ENCODE peak calls at places on chromosomes 5 and 9, in seven cellular contexts. C, R, E, N, Q, K and M are unnamed samples.

GRCh38 chr9:14993061-14993800 is 83.0 kb upstream of the FREM1 start:
- DNase-seq in C (peak), N (peak), R (peak), K (no peak), Q (peak), E (peak), M (peak)

GRCh38 chr9:133792721-133793470 is 54.7 kb upstream of the SARDH start:
- DNase-seq in Q (peak), C (peak), N (peak), K (peak), R (peak), E (peak), M (peak)

GRCh38 chr5:61575581-61575980 is 243.5 kb downstream of the ZSWIM6 start:
- DNase-seq in R (no peak), Q (no peak), E (no peak), C (no peak), N (no peak), K (no peak), M (no peak)

GRCh38 chr9:15468113-15468512 is 42.7 kb downstream of the PSIP1 start:
- DNase-seq in Q (no peak), K (no peak), R (no peak), C (no peak), E (no peak), N (no peak), M (no peak)

GRCh38 chr9:117936185-117936758 is 232.1 kb downstream of the TLR4 start:
- DNase-seq in C (peak), K (no peak), N (no peak), Q (no peak), E (no peak), R (no peak), M (no peak)

GRCh38 chr5:137146402-137146889 is 352.7 kb downstream of the SPOCK1 start:
- DNase-seq in C (no peak), N (no peak), K (peak), R (no peak), E (no peak), Q (no peak), M (peak)

GRCh38 chr9:128497824-128498610 is 6.5 kb upstream of the GLE1 start:
- DNase-seq in R (no peak), C (no peak), E (no peak), N (no peak), K (no peak), Q (no peak), M (no peak)

GRCh38 chr9:132622144-132622543 is 39.7 kb downstream of the BARHL1 start:
- DNase-seq in R (peak), Q (peak), K (peak), E (no peak), N (peak), C (no peak), M (no peak)

GRCh38 chr5:130067364-130067763 is 163.1 kb downstream of the CHSY3 start:
- DNase-seq in N (no peak), K (no peak), R (no peak), E (no peak), Q (no peak), C (no peak), M (no peak)

GRCh38 chr5:160926428-160926827 is 74.4 kb upstream of the ATP10B start:
- DNase-seq in E (no peak), R (no peak), C (no peak), N (peak), Q (peak), K (no peak), M (no peak)

GRCh38 chr5:99060306-99061261 is 131.8 kb upstream of the CHD1 start:
- DNase-seq in E (peak), C (peak), K (peak), Q (peak), R (peak), N (peak), M (peak)

GRCh38 chr5:149125386-149125891 is 15.9 kb upstream of the ABLIM3 start:
- DNase-seq in Q (no peak), C (no peak), E (no peak), N (no peak), R (no peak), K (peak), M (no peak)

GRCh38 chr5:74865799-74866652 is at the start of gene FAM169A:
- DNase-seq in K (peak), N (no peak), E (peak), C (peak), R (peak), Q (peak), M (no peak)

GRCh38 chr5:10987291-10987806 is 226.3 kb upstream of the DAP start:
- DNase-seq in Q (no peak), K (no peak), R (no peak), N (no peak), C (no peak), E (no peak), M (no peak)

GRCh38 chr5:96048763-96049162 is 87.1 kb upstream of the ELL2 start:
- DNase-seq in R (no peak), C (no peak), K (no peak), N (no peak), E (no peak), Q (no peak), M (no peak)

GRCh38 chr9:82563094-82563493 is 499.8 kb downstream of the RASEF start:
- DNase-seq in N (no peak), E (no peak), R (no peak), Q (no peak), C (no peak), K (no peak), M (no peak)

GRCh38 chr5:134511796-134512660 is 13.4 kb upstream of the JADE2 start:
- DNase-seq in R (peak), N (peak), E (peak), C (no peak), Q (peak), K (peak), M (no peak)

GRCh38 chr5:84381501-84382362 is 2.9 kb downstream of the EDIL3 start:
- DNase-seq in K (no peak), N (no peak), E (no peak), Q (no peak), R (no peak), C (no peak), M (no peak)

GRCh38 chr5:181170237-181170830 is 22.9 kb downstream of the OR2V2 start:
- DNase-seq in C (peak), R (no peak), N (no peak), E (no peak), Q (no peak), K (no peak), M (no peak)

GRCh38 chr5:88606626-88607025 is 276.4 kb downstream of the MEF2C start:
- DNase-seq in Q (no peak), R (no peak), N (no peak), E (no peak), C (no peak), K (peak), M (no peak)

GRCh38 chr5:116402235-116402634 is 172.4 kb downstream of the SEMA6A start:
- DNase-seq in C (no peak), K (no peak), Q (no peak), R (no peak), N (no peak), E (no peak), M (no peak)

GRCh38 chr5:115349001-115349817 is 52.8 kb upstream of the CCDC112 start:
- DNase-seq in C (no peak), K (peak), R (no peak), Q (no peak), N (no peak), E (no peak), M (no peak)

GRCh38 chr5:90161399-90161798 is 248.2 kb downstream of the CETN3 start:
- DNase-seq in K (peak), N (peak), C (peak), R (peak), E (peak), Q (peak), M (no peak)

GRCh38 chr5:180636403-180637075 is 12.9 kb downstream of the FLT4 start:
- DNase-seq in N (peak), Q (peak), E (no peak), C (no peak), K (no peak), R (no peak), M (no peak)

GRCh38 chr9:16202913-16203734 is 650.3 kb downstream of the CCDC171 start:
- DNase-seq in C (no peak), R (no peak), N (no peak), E (no peak), Q (no peak), K (peak), M (no peak)

GRCh38 chr5:168140256-168140655 is 151.2 kb upstream of the WWC1 start:
- DNase-seq in N (no peak), K (no peak), C (no peak), E (no peak), Q (no peak), R (no peak), M (no peak)

GRCh38 chr9:78606011-78606410 is 309.1 kb downstream of the PSAT1 start:
- DNase-seq in N (no peak), K (no peak), C (no peak), Q (no peak), R (no peak), E (no peak), M (no peak)

GRCh38 chr5:41893074-41893851 is 10.9 kb upstream of the RIMOC1 start:
- DNase-seq in Q (no peak), K (no peak), R (no peak), N (no peak), E (no peak), C (no peak), M (no peak)

GRCh38 chr5:53343187-53343586 is 137.2 kb upstream of the FST start:
- DNase-seq in C (no peak), N (no peak), R (peak), K (peak), Q (no peak), E (no peak), M (no peak)

GRCh38 chr5:143024227-143024920 is 254.2 kb downstream of the ARHGAP26 start:
- DNase-seq in K (no peak), Q (no peak), N (no peak), C (no peak), E (no peak), R (no peak), M (no peak)

GRCh38 chr5:150568663-150569062 is 60.7 kb downstream of the NDST1 start:
- DNase-seq in E (peak), Q (no peak), C (no peak), N (no peak), R (no peak), K (no peak), M (no peak)

GRCh38 chr5:134093351-134093750 is 21.1 kb upstream of the TCF7 start:
- DNase-seq in E (no peak), R (no peak), C (no peak), K (no peak), Q (no peak), N (no peak), M (no peak)

GRCh38 chr5:1103093-1103492 is 8.8 kb downstream of the SLC12A7 start:
- DNase-seq in R (no peak), N (no peak), E (no peak), C (no peak), K (no peak), Q (no peak), M (no peak)
- H3K27ac ChIP-seq in R (peak), N (no peak), E (no peak), C (no peak), K (no peak), Q (peak), M (no peak)

GRCh38 chr5:154364845-154365244 is 81.0 kb upstream of the SAP30L start:
- DNase-seq in N (no peak), K (no peak), C (no peak), E (no peak), Q (no peak), R (no peak), M (no peak)

GRCh38 chr5:154366353-154366752 is 79.4 kb upstream of the SAP30L start:
- DNase-seq in N (no peak), C (no peak), Q (no peak), R (no peak), K (no peak), E (no peak), M (no peak)

GRCh38 chr5:154368041-154368800 is 77.6 kb upstream of the SAP30L start:
- DNase-seq in R (peak), C (peak), E (no peak), Q (no peak), N (no peak), K (peak), M (no peak)

GRCh38 chr5:154367101-154367500 is 78.7 kb upstream of the SAP30L start:
- DNase-seq in N (no peak), K (peak), C (no peak), E (no peak), Q (no peak), R (no peak), M (no peak)

DNA sequence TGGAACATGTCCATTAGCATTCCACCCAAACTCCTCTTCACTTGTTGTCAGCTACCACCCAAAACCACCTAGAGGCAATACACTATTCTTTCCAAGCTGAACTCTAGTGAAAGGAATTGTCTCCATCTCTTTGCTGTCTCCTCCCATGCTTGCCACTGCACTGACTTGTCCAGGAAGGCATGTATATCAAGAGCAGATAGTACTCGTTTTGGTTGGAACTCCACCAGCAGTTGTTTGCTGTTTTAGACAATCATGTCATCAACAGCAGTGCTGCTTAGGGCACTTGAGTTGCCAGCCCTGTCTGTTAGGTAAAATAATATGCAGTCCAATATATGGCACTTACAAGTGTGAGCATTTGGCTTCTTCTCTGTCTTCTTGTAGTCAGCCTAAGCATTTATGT is 80.0 kb upstream of the SAP30L start:
- DNase-seq in K (peak), N (no peak), Q (no peak), E (no peak), C (no peak), R (no peak), M (no peak)
- H3K27ac ChIP-seq in K (peak), N (no peak), Q (no peak), E (no peak), C (peak), R (no peak), M (no peak)

DNA sequence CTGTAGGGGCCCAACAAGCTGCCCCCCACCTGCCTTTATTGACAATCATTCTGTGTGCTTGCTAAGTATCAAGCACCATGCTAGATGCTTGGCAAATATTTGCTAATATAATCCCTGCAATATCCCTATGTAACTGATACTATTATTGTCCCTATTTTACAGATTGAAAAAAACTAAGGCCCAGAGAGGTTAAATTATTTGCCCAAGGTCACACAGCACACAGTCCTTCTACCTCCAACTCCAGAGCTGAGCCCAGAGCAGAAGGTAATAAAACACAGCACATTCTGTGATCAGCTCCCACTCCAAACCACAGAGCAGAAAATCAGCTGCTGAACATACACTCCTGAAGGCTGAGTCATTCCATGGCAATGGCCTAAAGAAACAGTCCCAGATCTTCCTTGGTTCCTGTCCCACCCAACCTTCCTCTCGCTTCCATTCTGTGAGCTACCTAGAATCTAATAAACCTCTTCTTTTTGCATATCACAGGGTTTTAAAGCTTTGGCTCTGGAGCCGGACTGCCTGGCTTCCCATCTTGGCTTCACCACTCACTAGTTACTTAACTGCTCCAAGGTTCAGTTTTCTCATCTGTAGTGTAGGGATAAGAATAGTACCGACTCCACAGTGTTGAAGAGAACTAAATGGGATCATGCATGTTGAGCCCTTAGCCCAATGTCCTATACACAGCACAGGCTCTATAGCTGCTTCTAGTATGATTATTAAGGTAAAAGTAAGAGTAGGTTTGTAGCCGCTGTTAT is 66.7 kb upstream of the ADRA1B start:
- DNase-seq in C (no peak), N (no peak), Q (no peak), E (no peak), R (no peak), K (peak), M (no peak)
- H3K27ac ChIP-seq in C (peak), N (no peak), Q (no peak), E (no peak), R (no peak), K (peak), M (no peak)

DNA sequence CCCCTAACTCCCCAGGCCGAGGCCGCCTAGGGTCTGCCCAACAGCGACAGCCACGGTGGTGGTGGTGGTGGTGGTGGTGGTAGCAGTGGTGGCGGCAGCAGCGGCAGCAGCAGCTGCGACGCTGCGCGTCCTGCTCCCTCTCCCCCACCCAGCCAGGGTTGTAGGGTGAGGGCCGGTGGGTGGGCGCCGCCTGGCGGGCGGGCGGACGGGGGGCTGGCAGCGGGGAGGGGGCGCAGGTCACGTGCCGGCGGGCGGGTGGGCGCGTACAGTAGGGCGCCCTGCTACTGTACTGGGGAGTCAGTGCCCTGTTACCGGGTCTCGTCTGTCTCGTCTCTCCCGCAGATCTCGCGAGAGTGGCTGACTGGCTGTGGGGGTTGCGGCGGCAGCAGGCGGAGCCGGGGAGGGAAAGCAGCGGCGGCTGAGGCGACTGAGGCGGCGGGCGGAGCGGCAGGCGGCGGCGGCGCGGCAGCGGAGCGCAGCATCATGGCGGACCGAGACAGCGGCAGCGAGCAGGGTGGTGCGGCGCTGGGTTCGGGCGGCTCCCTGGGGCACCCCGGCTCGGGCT is at the start of gene PURA:
- DNase-seq in E (peak), Q (peak), K (peak), N (peak), R (peak), C (peak), M (peak)
- H3K27ac ChIP-seq in E (peak), Q (peak), K (peak), N (peak), R (peak), C (peak), M (peak)

GRCh38 chr9:121887553-121888437 is 205.3 kb downstream of the TTLL11 start:
- DNase-seq in C (peak), N (no peak), E (no peak), R (peak), K (no peak), Q (no peak), M (no peak)

GRCh38 chr9:121890746-121891145 is 202.4 kb downstream of the TTLL11 start:
- DNase-seq in R (no peak), K (no peak), E (no peak), Q (no peak), N (no peak), C (no peak), M (no peak)

GRCh38 chr9:121888438-121888775 is 204.7 kb downstream of the TTLL11 start:
- DNase-seq in C (no peak), K (no peak), N (no peak), Q (no peak), R (no peak), E (no peak), M (no peak)

GRCh38 chr9:121892706-121893105 is 200.4 kb downstream of the TTLL11 start:
- DNase-seq in C (no peak), Q (no peak), N (no peak), R (no peak), K (no peak), E (no peak), M (no peak)

GRCh38 chr9:121889990-121890563 is 203.0 kb downstream of the TTLL11 start:
- DNase-seq in K (peak), E (no peak), N (no peak), Q (no peak), R (no peak), C (no peak), M (no peak)
- H3K27ac ChIP-seq in K (no peak), E (no peak), N (no peak), Q (no peak), R (no peak), C (peak), M (no peak)